ENCODE peak calls at places on chromosomes 6 and 20, in four cellular contexts. Y is H9, H is IMR-90, K is mesendoderm. J is an unnamed sample.

GRCh38 chr20:46293084-46293483 is 15.2 kb downstream of the CDH22 start:
- DNase-seq in Y (no peak), H (peak), K (peak), J (no peak)

GRCh38 chr6:1317302-1317815 is 5.5 kb downstream of the FOXQ1 start:
- DNase-seq in Y (no peak), H (no peak), K (no peak), J (no peak)

GRCh38 chr20:6838181-6838826 is 70.8 kb downstream of the BMP2 start:
- DNase-seq in Y (no peak), H (no peak), K (no peak), J (no peak)

GRCh38 chr6:21767891-21768659 is 174.5 kb downstream of the SOX4 start:
- DNase-seq in Y (no peak), H (peak), K (no peak), J (no peak)

GRCh38 chr20:25227317-25227831 is 20.5 kb upstream of the PYGB start:
- DNase-seq in Y (no peak), H (peak), K (no peak), J (no peak)

GRCh38 chr20:36368400-36368799 is 62.3 kb downstream of the DLGAP4 start:
- DNase-seq in Y (no peak), H (no peak), K (peak), J (no peak)

GRCh38 chr6:165191461-165191860 is 117.9 kb downstream of the C6orf118 start:
- DNase-seq in Y (no peak), H (no peak), K (no peak), J (no peak)

GRCh38 chr6:158066161-158066781 is 84.6 kb downstream of the SYNJ2 start:
- DNase-seq in Y (no peak), H (no peak), K (no peak), J (no peak)

GRCh38 chr6:166955121-166955864 is 1.1 kb downstream of the RNASET2 start:
- DNase-seq in Y (no peak), H (no peak), K (peak), J (no peak)

GRCh38 chr6:149480502-149481280 is 4.1 kb downstream of the ZC3H12D start:
- DNase-seq in Y (no peak), H (no peak), K (no peak), J (no peak)

GRCh38 chr20:54257090-54257816 is 49.4 kb downstream of the PFDN4 start:
- DNase-seq in Y (no peak), H (peak), K (peak), J (peak)

GRCh38 chr6:138576303-138576702 is 77.0 kb upstream of the NHSL1 start:
- DNase-seq in Y (no peak), H (no peak), K (no peak), J (no peak)

GRCh38 chr20:53594068-53595017 is 704 bp upstream of the ZNF217 start:
- DNase-seq in Y (peak), H (peak), K (peak), J (peak)

GRCh38 chr20:43642548-43642947 is 24.4 kb upstream of the MYBL2 start:
- DNase-seq in Y (no peak), H (no peak), K (no peak), J (no peak)

GRCh38 chr20:60691966-60692615 is 560.0 kb upstream of the CDH4 start:
- DNase-seq in Y (peak), H (no peak), K (peak), J (no peak)

GRCh38 chr20:39767352-39767751 is 805.2 kb downstream of the DHX35 start:
- DNase-seq in Y (no peak), H (no peak), K (no peak), J (no peak)

GRCh38 chr20:16407251-16408067 is 165.8 kb downstream of the KIF16B start:
- DNase-seq in Y (no peak), H (peak), K (no peak), J (no peak)

GRCh38 chr6:122838060-122838780 is 49.2 kb downstream of the SMPDL3A start:
- DNase-seq in Y (no peak), H (peak), K (no peak), J (no peak)

GRCh38 chr6:159169557-159170332 is 545 bp downstream of the FNDC1 start:
- DNase-seq in Y (peak), H (peak), K (peak), J (peak)

GRCh38 chr6:20366082-20366834 is 35.4 kb upstream of the E2F3 start:
- DNase-seq in Y (no peak), H (no peak), K (peak), J (no peak)

GRCh38 chr6:20365456-20365855 is 36.2 kb upstream of the E2F3 start:
- DNase-seq in Y (no peak), H (no peak), K (no peak), J (no peak)

GRCh38 chr6:20367716-20368485 is 33.8 kb upstream of the E2F3 start:
- DNase-seq in Y (no peak), H (peak), K (no peak), J (no peak)

GRCh38 chr6:20362623-20363022 is 39.1 kb upstream of the E2F3 start:
- DNase-seq in Y (no peak), H (no peak), K (no peak), J (no peak)

DNA sequence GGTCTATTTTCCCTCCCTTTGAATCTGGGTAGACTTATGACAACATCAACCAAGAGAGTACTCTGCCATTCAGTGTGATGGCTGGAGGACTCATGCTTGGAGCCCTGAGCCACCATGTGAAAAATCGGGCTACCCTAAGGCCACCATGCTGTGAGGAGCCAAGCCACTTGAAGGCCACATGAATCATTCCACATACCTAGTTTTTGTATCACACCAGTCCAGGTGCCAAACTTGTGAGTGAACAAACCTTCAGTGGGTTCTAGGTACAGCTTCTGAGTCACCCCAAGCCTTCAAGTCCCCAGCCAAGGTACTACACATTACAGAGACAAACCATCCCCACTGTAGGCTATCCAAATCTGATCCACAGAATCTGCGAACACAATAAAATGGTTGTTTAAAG is 37.4 kb upstream of the E2F3 start:
- DNase-seq in Y (no peak), H (no peak), K (no peak), J (no peak)
- H3K56ac ChIP-seq in Y (no peak), H (no peak), K (no peak), J (no peak)

GRCh38 chr20:4469910-4470309 is 251.8 kb upstream of the PRND start:
- DNase-seq in Y (no peak), H (no peak), K (no peak), J (no peak)
- H4K5ac ChIP-seq in Y (no peak), H (peak), K (no peak), J (no peak)

GRCh38 chr6:53737746-53738145 is 57.1 kb upstream of the LRRC1 start:
- DNase-seq in Y (no peak), H (no peak), K (no peak), J (no peak)
- H3K56ac ChIP-seq in Y (no peak), H (no peak), K (no peak), J (no peak)

GRCh38 chr20:15205719-15206118 is 868.3 kb upstream of the FLRT3 start:
- DNase-seq in Y (no peak), H (no peak), K (no peak), J (no peak)
- H4K5ac ChIP-seq in Y (no peak), H (no peak), K (no peak), J (no peak)

J was measured in H1.